ENCODE peak calls at places on chromosomes 12 and 14, in ten cellular contexts. One of them, this sample, is unnamed.

GRCh38 chr12:65662590-65662989 is 161.7 kb upstream of the HMGA2 start:
- DNase-seq in NCI-H460: no peak
- DNase-seq in mucosa of gallbladder: no peak
- DNase-seq in LoVo: no peak
- DNase-seq in AG09319: no peak
- DNase-seq in body of pancreas: no peak
- DNase-seq in endothelial cell: no peak
- DNase-seq in anterior cingulate cortex: no peak
- DNase-seq in NCI-H1092 treated with DMSO at 0.1 percent for 48 hours: no peak
- DNase-seq in cardiac muscle cell: no peak
- DNase-seq in this sample: no peak

GRCh38 chr12:64716373-64716772 is 42.8 kb downstream of the GNS start:
- DNase-seq in NCI-H460: no peak
- DNase-seq in mucosa of gallbladder: peak; percentile 17
- DNase-seq in LoVo: no peak
- DNase-seq in AG09319: no peak
- DNase-seq in body of pancreas: no peak
- DNase-seq in endothelial cell: no peak
- DNase-seq in anterior cingulate cortex: no peak
- DNase-seq in NCI-H1092 treated with DMSO at 0.1 percent for 48 hours: no peak
- DNase-seq in cardiac muscle cell: no peak
- DNase-seq in this sample: no peak

GRCh38 chr14:69012251-69012953 is 33.3 kb upstream of the ACTN1 start:
- DNase-seq in NCI-H460: no peak
- DNase-seq in mucosa of gallbladder: no peak
- DNase-seq in LoVo: no peak
- DNase-seq in AG09319: no peak
- DNase-seq in body of pancreas: no peak
- DNase-seq in endothelial cell: no peak
- DNase-seq in anterior cingulate cortex: no peak
- DNase-seq in NCI-H1092 treated with DMSO at 0.1 percent for 48 hours: no peak
- DNase-seq in cardiac muscle cell: no peak
- DNase-seq in this sample: no peak

GRCh38 chr12:105319691-105320209 is 10.7 kb upstream of the C12orf75 start:
- DNase-seq in NCI-H460: no peak
- DNase-seq in mucosa of gallbladder: no peak
- DNase-seq in LoVo: no peak
- DNase-seq in AG09319: no peak
- DNase-seq in body of pancreas: no peak
- DNase-seq in endothelial cell: no peak
- DNase-seq in anterior cingulate cortex: no peak
- DNase-seq in NCI-H1092 treated with DMSO at 0.1 percent for 48 hours: no peak
- DNase-seq in cardiac muscle cell: no peak
- DNase-seq in this sample: no peak

GRCh38 chr14:99129211-99129696 is 142.7 kb downstream of the BCL11B start:
- DNase-seq in NCI-H460: no peak
- DNase-seq in mucosa of gallbladder: peak; percentile 8
- DNase-seq in LoVo: no peak
- DNase-seq in AG09319: no peak
- DNase-seq in body of pancreas: no peak
- DNase-seq in endothelial cell: peak; percentile 2
- DNase-seq in anterior cingulate cortex: no peak
- DNase-seq in NCI-H1092 treated with DMSO at 0.1 percent for 48 hours: no peak
- DNase-seq in cardiac muscle cell: no peak
- DNase-seq in this sample: no peak

GRCh38 chr12:57965766-57966165 is 24.4 kb downstream of the ATP23 start:
- DNase-seq in NCI-H460: no peak
- DNase-seq in mucosa of gallbladder: no peak
- DNase-seq in LoVo: peak; percentile 62
- DNase-seq in AG09319: no peak
- DNase-seq in body of pancreas: no peak
- DNase-seq in endothelial cell: no peak
- DNase-seq in anterior cingulate cortex: no peak
- DNase-seq in NCI-H1092 treated with DMSO at 0.1 percent for 48 hours: no peak
- DNase-seq in cardiac muscle cell: no peak
- DNase-seq in this sample: no peak

GRCh38 chr12:42761601-42762350 is 172.2 kb upstream of the PRICKLE1 start:
- DNase-seq in NCI-H460: no peak
- DNase-seq in mucosa of gallbladder: no peak
- DNase-seq in LoVo: no peak
- DNase-seq in AG09319: no peak
- DNase-seq in body of pancreas: no peak
- DNase-seq in endothelial cell: no peak
- DNase-seq in anterior cingulate cortex: no peak
- DNase-seq in NCI-H1092 treated with DMSO at 0.1 percent for 48 hours: no peak
- DNase-seq in cardiac muscle cell: no peak
- DNase-seq in this sample: no peak

GRCh38 chr12:93287152-93287551 is 90.6 kb upstream of the NUDT4 start:
- DNase-seq in NCI-H460: no peak
- DNase-seq in mucosa of gallbladder: no peak
- DNase-seq in LoVo: peak; percentile 81
- DNase-seq in AG09319: no peak
- DNase-seq in body of pancreas: no peak
- DNase-seq in endothelial cell: no peak
- DNase-seq in anterior cingulate cortex: no peak
- DNase-seq in NCI-H1092 treated with DMSO at 0.1 percent for 48 hours: no peak
- DNase-seq in cardiac muscle cell: no peak
- DNase-seq in this sample: no peak

GRCh38 chr12:62660763-62661162 is 194.1 kb downstream of the MON2 start:
- DNase-seq in NCI-H460: no peak
- DNase-seq in mucosa of gallbladder: no peak
- DNase-seq in LoVo: peak; percentile 14
- DNase-seq in AG09319: peak; percentile 66
- DNase-seq in body of pancreas: no peak
- DNase-seq in endothelial cell: no peak
- DNase-seq in anterior cingulate cortex: no peak
- DNase-seq in NCI-H1092 treated with DMSO at 0.1 percent for 48 hours: no peak
- DNase-seq in cardiac muscle cell: no peak
- DNase-seq in this sample: no peak

GRCh38 chr14:72723741-72724530 is 170.0 kb downstream of the DPF3 start:
- DNase-seq in NCI-H460: no peak
- DNase-seq in mucosa of gallbladder: peak; percentile 37
- DNase-seq in LoVo: no peak
- DNase-seq in AG09319: no peak
- DNase-seq in body of pancreas: no peak
- DNase-seq in endothelial cell: no peak
- DNase-seq in anterior cingulate cortex: no peak
- DNase-seq in NCI-H1092 treated with DMSO at 0.1 percent for 48 hours: no peak
- DNase-seq in cardiac muscle cell: no peak
- DNase-seq in this sample: no peak

GRCh38 chr12:15562263-15562662 is 226.9 kb downstream of the EPS8 start:
- DNase-seq in NCI-H460: no peak
- DNase-seq in mucosa of gallbladder: no peak
- DNase-seq in LoVo: no peak
- DNase-seq in AG09319: no peak
- DNase-seq in body of pancreas: no peak
- DNase-seq in endothelial cell: no peak
- DNase-seq in anterior cingulate cortex: no peak
- DNase-seq in NCI-H1092 treated with DMSO at 0.1 percent for 48 hours: no peak
- DNase-seq in cardiac muscle cell: no peak
- DNase-seq in this sample: no peak

GRCh38 chr14:105427893-105428485 is 8.4 kb downstream of the MTA1 start:
- DNase-seq in NCI-H460: no peak
- DNase-seq in mucosa of gallbladder: no peak
- DNase-seq in LoVo: no peak
- DNase-seq in AG09319: no peak
- DNase-seq in body of pancreas: no peak
- DNase-seq in endothelial cell: no peak
- DNase-seq in anterior cingulate cortex: no peak
- DNase-seq in NCI-H1092 treated with DMSO at 0.1 percent for 48 hours: no peak
- DNase-seq in cardiac muscle cell: no peak
- DNase-seq in this sample: no peak

GRCh38 chr14:50023671-50024490 is 92.5 kb downstream of the VCPKMT start:
- DNase-seq in NCI-H460: no peak
- DNase-seq in mucosa of gallbladder: no peak
- DNase-seq in LoVo: no peak
- DNase-seq in AG09319: peak; percentile 59
- DNase-seq in body of pancreas: no peak
- DNase-seq in endothelial cell: no peak
- DNase-seq in anterior cingulate cortex: no peak
- DNase-seq in NCI-H1092 treated with DMSO at 0.1 percent for 48 hours: no peak
- DNase-seq in cardiac muscle cell: no peak
- DNase-seq in this sample: no peak

GRCh38 chr12:29223431-29223830 is 74.4 kb downstream of the FAR2 start:
- DNase-seq in NCI-H460: no peak
- DNase-seq in mucosa of gallbladder: no peak
- DNase-seq in LoVo: no peak
- DNase-seq in AG09319: no peak
- DNase-seq in body of pancreas: no peak
- DNase-seq in endothelial cell: no peak
- DNase-seq in anterior cingulate cortex: no peak
- DNase-seq in NCI-H1092 treated with DMSO at 0.1 percent for 48 hours: no peak
- DNase-seq in cardiac muscle cell: no peak
- DNase-seq in this sample: no peak

GRCh38 chr14:30527196-30527595 is 31.8 kb upstream of the G2E3 start:
- DNase-seq in NCI-H460: no peak
- DNase-seq in mucosa of gallbladder: no peak
- DNase-seq in LoVo: no peak
- DNase-seq in AG09319: no peak
- DNase-seq in body of pancreas: no peak
- DNase-seq in endothelial cell: no peak
- DNase-seq in anterior cingulate cortex: no peak
- DNase-seq in NCI-H1092 treated with DMSO at 0.1 percent for 48 hours: no peak
- DNase-seq in cardiac muscle cell: no peak
- DNase-seq in this sample: no peak

GRCh38 chr12:108664338-108665258 is 30.9 kb upstream of the SELPLG start:
- DNase-seq in NCI-H460: peak; percentile 91
- DNase-seq in mucosa of gallbladder: peak; percentile 90
- DNase-seq in LoVo: peak; percentile 90
- DNase-seq in AG09319: peak; percentile 88
- DNase-seq in body of pancreas: peak; percentile 84
- DNase-seq in endothelial cell: peak; percentile 89
- DNase-seq in anterior cingulate cortex: peak; percentile 61
- DNase-seq in NCI-H1092 treated with DMSO at 0.1 percent for 48 hours: peak; percentile 58
- DNase-seq in cardiac muscle cell: peak; percentile 86
- DNase-seq in this sample: peak; percentile 76

GRCh38 chr12:109483346-109483745 is 5.9 kb downstream of the UBE3B start:
- DNase-seq in NCI-H460: no peak
- DNase-seq in mucosa of gallbladder: no peak
- DNase-seq in LoVo: no peak
- DNase-seq in AG09319: no peak
- DNase-seq in body of pancreas: no peak
- DNase-seq in endothelial cell: no peak
- DNase-seq in anterior cingulate cortex: no peak
- DNase-seq in NCI-H1092 treated with DMSO at 0.1 percent for 48 hours: no peak
- DNase-seq in cardiac muscle cell: no peak
- DNase-seq in this sample: no peak

GRCh38 chr12:107318804-107319535 is 225.6 kb upstream of the CRY1 start:
- DNase-seq in NCI-H460: no peak
- DNase-seq in mucosa of gallbladder: no peak
- DNase-seq in LoVo: peak; percentile 9
- DNase-seq in AG09319: no peak
- DNase-seq in body of pancreas: peak; percentile 14
- DNase-seq in endothelial cell: peak; percentile 47
- DNase-seq in anterior cingulate cortex: no peak
- DNase-seq in NCI-H1092 treated with DMSO at 0.1 percent for 48 hours: peak; percentile 37
- DNase-seq in cardiac muscle cell: peak; percentile 64
- DNase-seq in this sample: peak; percentile 50

GRCh38 chr12:120825337-120825736 is 78.8 kb downstream of the SPPL3 start:
- DNase-seq in NCI-H460: no peak
- DNase-seq in mucosa of gallbladder: no peak
- DNase-seq in LoVo: no peak
- DNase-seq in AG09319: no peak
- DNase-seq in body of pancreas: no peak
- DNase-seq in endothelial cell: no peak
- DNase-seq in anterior cingulate cortex: no peak
- DNase-seq in NCI-H1092 treated with DMSO at 0.1 percent for 48 hours: no peak
- DNase-seq in cardiac muscle cell: no peak
- DNase-seq in this sample: peak; percentile 24

GRCh38 chr12:85834378-85834777 is 1.8 kb downstream of the RASSF9 start:
- DNase-seq in NCI-H460: peak; percentile 8
- DNase-seq in mucosa of gallbladder: no peak
- DNase-seq in LoVo: peak; percentile 24
- DNase-seq in AG09319: no peak
- DNase-seq in body of pancreas: no peak
- DNase-seq in endothelial cell: no peak
- DNase-seq in anterior cingulate cortex: no peak
- DNase-seq in NCI-H1092 treated with DMSO at 0.1 percent for 48 hours: no peak
- DNase-seq in cardiac muscle cell: no peak
- DNase-seq in this sample: no peak

GRCh38 chr14:93987376-93987775 is 9.7 kb upstream of the CCDC197 start:
- DNase-seq in NCI-H460: no peak
- DNase-seq in mucosa of gallbladder: no peak
- DNase-seq in LoVo: no peak
- DNase-seq in AG09319: no peak
- DNase-seq in body of pancreas: peak; percentile 32
- DNase-seq in endothelial cell: no peak
- DNase-seq in anterior cingulate cortex: no peak
- DNase-seq in NCI-H1092 treated with DMSO at 0.1 percent for 48 hours: no peak
- DNase-seq in cardiac muscle cell: no peak
- DNase-seq in this sample: no peak

GRCh38 chr12:104864668-104865067 is 93.4 kb downstream of the SLC41A2 start:
- DNase-seq in NCI-H460: no peak
- DNase-seq in mucosa of gallbladder: no peak
- DNase-seq in LoVo: no peak
- DNase-seq in AG09319: no peak
- DNase-seq in body of pancreas: no peak
- DNase-seq in endothelial cell: no peak
- DNase-seq in anterior cingulate cortex: no peak
- DNase-seq in NCI-H1092 treated with DMSO at 0.1 percent for 48 hours: no peak
- DNase-seq in cardiac muscle cell: no peak
- DNase-seq in this sample: no peak

GRCh38 chr14:91219505-91220389 is 24.8 kb downstream of the GPR68 start:
- DNase-seq in NCI-H460: no peak
- DNase-seq in mucosa of gallbladder: no peak
- DNase-seq in LoVo: no peak
- DNase-seq in AG09319: no peak
- DNase-seq in body of pancreas: no peak
- DNase-seq in endothelial cell: no peak
- DNase-seq in anterior cingulate cortex: no peak
- DNase-seq in NCI-H1092 treated with DMSO at 0.1 percent for 48 hours: no peak
- DNase-seq in cardiac muscle cell: no peak
- DNase-seq in this sample: no peak

GRCh38 chr12:42094277-42094676 is 50.4 kb downstream of the GXYLT1 start:
- DNase-seq in NCI-H460: peak; percentile 26
- DNase-seq in mucosa of gallbladder: no peak
- DNase-seq in LoVo: peak; percentile 39
- DNase-seq in AG09319: no peak
- DNase-seq in body of pancreas: no peak
- DNase-seq in endothelial cell: no peak
- DNase-seq in anterior cingulate cortex: no peak
- DNase-seq in NCI-H1092 treated with DMSO at 0.1 percent for 48 hours: no peak
- DNase-seq in cardiac muscle cell: no peak
- DNase-seq in this sample: no peak

GRCh38 chr12:20150835-20151234 is 217.5 kb upstream of the PDE3A start:
- DNase-seq in NCI-H460: no peak
- DNase-seq in mucosa of gallbladder: no peak
- DNase-seq in LoVo: no peak
- DNase-seq in AG09319: no peak
- DNase-seq in body of pancreas: no peak
- DNase-seq in endothelial cell: no peak
- DNase-seq in anterior cingulate cortex: no peak
- DNase-seq in NCI-H1092 treated with DMSO at 0.1 percent for 48 hours: no peak
- DNase-seq in cardiac muscle cell: no peak
- DNase-seq in this sample: no peak

GRCh38 chr12:122090759-122091535 is 12.4 kb downstream of the MLXIP start:
- DNase-seq in NCI-H460: no peak
- DNase-seq in mucosa of gallbladder: no peak
- DNase-seq in LoVo: no peak
- DNase-seq in AG09319: peak; percentile 87
- DNase-seq in body of pancreas: no peak
- DNase-seq in endothelial cell: no peak
- DNase-seq in anterior cingulate cortex: no peak
- DNase-seq in NCI-H1092 treated with DMSO at 0.1 percent for 48 hours: no peak
- DNase-seq in cardiac muscle cell: no peak
- DNase-seq in this sample: no peak

GRCh38 chr12:107320929-107321618 is 227.7 kb upstream of the CRY1 start:
- DNase-seq in NCI-H460: no peak
- DNase-seq in mucosa of gallbladder: no peak
- DNase-seq in LoVo: no peak
- DNase-seq in AG09319: no peak
- DNase-seq in body of pancreas: no peak
- DNase-seq in endothelial cell: peak; percentile 14
- DNase-seq in anterior cingulate cortex: no peak
- DNase-seq in NCI-H1092 treated with DMSO at 0.1 percent for 48 hours: peak; percentile 34
- DNase-seq in cardiac muscle cell: peak; percentile 30
- DNase-seq in this sample: no peak

GRCh38 chr12:27861428-27862167 is 81.6 kb upstream of the MANSC4 start:
- DNase-seq in NCI-H460: no peak
- DNase-seq in mucosa of gallbladder: peak; percentile 37
- DNase-seq in LoVo: no peak
- DNase-seq in AG09319: no peak
- DNase-seq in body of pancreas: peak; percentile 19
- DNase-seq in endothelial cell: no peak
- DNase-seq in anterior cingulate cortex: no peak
- DNase-seq in NCI-H1092 treated with DMSO at 0.1 percent for 48 hours: no peak
- DNase-seq in cardiac muscle cell: no peak
- DNase-seq in this sample: no peak